ENCODE peak calls at places on chromosome 20, in eight cellular contexts. J, S, Y, F, Z, I, A and M are unnamed samples.
A peak's percentile ranks its signal among the peaks of the same experiment; 100 is the strongest.

GRCh38 chr20:44683263-44684046 is 31.7 kb upstream of the CCN5 start:
- DNase-seq in A (peak; percentile 52), Z (peak; percentile 83), I (peak; percentile 82), J (no peak), F (peak; percentile 29), Y (no peak), S (peak; percentile 53), M (peak; percentile 22)

GRCh38 chr20:23316626-23317025 is 34.0 kb upstream of the NXT1 start:
- DNase-seq in Z (no peak), A (no peak), F (no peak), I (no peak), S (no peak), J (no peak), Y (no peak), M (no peak)

GRCh38 chr20:49928411-49929141 is 7.6 kb upstream of the RNF114 start:
- DNase-seq in Y (peak; percentile 86), S (peak; percentile 80), F (peak; percentile 87), Z (peak; percentile 85), I (peak; percentile 92), J (peak; percentile 72), A (peak; percentile 86), M (peak; percentile 75)

GRCh38 chr20:32208499-32209154 is 947 bp downstream of the POFUT1 start:
- DNase-seq in Y (no peak), S (no peak), I (no peak), A (no peak), J (no peak), Z (no peak), F (no peak), M (no peak)

GRCh38 chr20:53942121-53942816 is 128.1 kb downstream of the BCAS1 start:
- DNase-seq in F (no peak), I (no peak), S (no peak), Y (no peak), Z (peak; percentile 33), A (no peak), J (no peak), M (no peak)

GRCh38 chr20:21490105-21490504 is 23.8 kb downstream of the NKX2-2 start:
- DNase-seq in J (no peak), F (no peak), Z (no peak), Y (no peak), S (no peak), I (no peak), A (no peak), M (peak; percentile 17)

GRCh38 chr20:57175397-57176010 is 90.9 kb downstream of the BMP7 start:
- DNase-seq in A (no peak), F (no peak), J (no peak), Y (no peak), S (no peak), I (no peak), Z (no peak), M (no peak)

GRCh38 chr20:42565106-42565990 is 624.4 kb downstream of the PTPRT start:
- DNase-seq in Z (no peak), A (no peak), I (no peak), F (no peak), J (no peak), S (no peak), Y (no peak), M (no peak)

GRCh38 chr20:2817891-2818595 is 1.9 kb downstream of the TMEM239 start:
- DNase-seq in S (no peak), Z (peak; percentile 67), Y (no peak), A (no peak), F (no peak), J (no peak), I (no peak), M (no peak)

GRCh38 chr20:50508171-50508761 is 1.9 kb upstream of the PTPN1 start:
- DNase-seq in S (no peak), F (no peak), Y (no peak), J (no peak), I (no peak), Z (no peak), A (no peak), M (no peak)

GRCh38 chr20:36465109-36466080 is 75.9 kb upstream of the MYL9 start:
- DNase-seq in A (peak; percentile 97), S (peak; percentile 20), J (no peak), Z (no peak), Y (peak; percentile 80), F (no peak), I (peak; percentile 52), M (peak; percentile 82)

GRCh38 chr20:37081717-37082289 is 14.0 kb downstream of the RBL1 start:
- DNase-seq in S (peak; percentile 43), A (no peak), Y (no peak), I (peak; percentile 57), J (no peak), F (no peak), Z (no peak), M (no peak)

GRCh38 chr20:4490045-4490444 is 231.7 kb upstream of the PRND start:
- DNase-seq in J (no peak), F (no peak), I (no peak), Z (peak; percentile 36), S (no peak), Y (no peak), A (no peak), M (no peak)

GRCh38 chr20:59564171-59564570 is 40.2 kb upstream of the PHACTR3 start:
- DNase-seq in Y (no peak), S (no peak), Z (no peak), A (no peak), J (no peak), I (no peak), F (no peak), M (no peak)

GRCh38 chr20:12570371-12570770 is 438.4 kb upstream of the SPTLC3 start:
- DNase-seq in Y (no peak), Z (peak; percentile 49), A (no peak), S (no peak), J (no peak), F (no peak), I (peak; percentile 54), M (no peak)

GRCh38 chr20:6006603-6006949 is 47.3 kb downstream of the LRRN4 start:
- DNase-seq in I (peak; percentile 21), Z (no peak), A (peak; percentile 10), S (no peak), F (no peak), J (no peak), Y (no peak), M (no peak)

GRCh38 chr20:57596998-57597939 is 23.0 kb downstream of the ZBP1 start:
- DNase-seq in F (peak; percentile 70), Z (peak; percentile 77), J (peak; percentile 43), I (peak; percentile 88), S (peak; percentile 71), A (peak; percentile 44), Y (peak; percentile 62), M (peak; percentile 9)

GRCh38 chr20:22338140-22338708 is 246.1 kb downstream of the FOXA2 start:
- DNase-seq in I (no peak), J (no peak), Z (no peak), F (no peak), A (no peak), S (no peak), Y (no peak), M (no peak)

GRCh38 chr20:12321746-12322145 is 404.1 kb downstream of the BTBD3 start:
- DNase-seq in Y (no peak), Z (no peak), I (no peak), J (no peak), S (no peak), A (no peak), F (no peak), M (no peak)

GRCh38 chr20:35517125-35517524 is 12.3 kb downstream of the C20orf173 start:
- DNase-seq in J (no peak), S (no peak), F (no peak), A (no peak), I (no peak), Y (no peak), Z (no peak), M (no peak)

GRCh38 chr20:36523341-36523740 is 18.0 kb upstream of the MYL9 start:
- DNase-seq in J (no peak), I (no peak), Y (no peak), S (no peak), Z (no peak), A (no peak), F (no peak), M (no peak)

GRCh38 chr20:40008177-40008576 is 680.9 kb downstream of the MAFB start:
- DNase-seq in Z (no peak), Y (no peak), I (no peak), J (no peak), A (peak; percentile 56), F (no peak), S (no peak), M (no peak)

GRCh38 chr20:50346372-50347347 is 156.0 kb downstream of the CEBPB start:
- DNase-seq in Y (peak; percentile 88), S (no peak), A (peak; percentile 84), Z (peak; percentile 93), F (peak; percentile 71), J (peak; percentile 65), I (peak; percentile 80), M (peak; percentile 73)

GRCh38 chr20:15756401-15756800 is 816.8 kb downstream of the KIF16B start:
- DNase-seq in A (no peak), F (no peak), Y (no peak), J (no peak), I (no peak), S (no peak), Z (no peak), M (no peak)

GRCh38 chr20:64256282-64256947 is 867 bp downstream of the PCMTD2 start:
- DNase-seq in I (no peak), J (no peak), F (no peak), Y (no peak), Z (no peak), A (no peak), S (no peak), M (no peak)

GRCh38 chr20:13101701-13102100 is 92.9 kb downstream of the SPTLC3 start:
- DNase-seq in S (no peak), F (no peak), I (no peak), Y (no peak), Z (no peak), A (peak; percentile 29), J (no peak), M (peak; percentile 81)

GRCh38 chr20:63273635-63274380 is 1.2 kb downstream of the ARFGAP1 start:
- DNase-seq in Y (no peak), S (no peak), A (peak; percentile 86), F (no peak), I (no peak), J (no peak), Z (no peak), M (peak; percentile 64)

GRCh38 chr20:32089637-32090330 is 19.7 kb upstream of the TM9SF4 start:
- DNase-seq in Y (no peak), I (no peak), J (no peak), F (no peak), Z (no peak), S (no peak), A (no peak), M (no peak)

GRCh38 chr20:59333928-59334327 is 33.5 kb downstream of the EDN3 start:
- DNase-seq in S (no peak), J (no peak), A (no peak), Z (no peak), I (peak; percentile 86), Y (no peak), F (no peak), M (no peak)

GRCh38 chr20:63064745-63065711 is 58.3 kb upstream of the BHLHE23 start:
- DNase-seq in Y (no peak), A (no peak), J (no peak), S (no peak), I (no peak), Z (peak; percentile 91), F (no peak), M (no peak)

GRCh38 chr20:1633535-1633934 is 13.7 kb upstream of the SIRPB1 start:
- DNase-seq in Y (no peak), F (no peak), I (no peak), Z (no peak), A (no peak), J (no peak), S (no peak), M (no peak)